ENCODE peak calls at places on chromosome 21, in nine cellular contexts. One of them, this sample, is unnamed. For H3K9me3, the result is how much of the 10 kb centered on the place peaks cover.

GRCh38 chr21:40194181-40194580 is 326.9 kb downstream of the PCP4 start:
- DNase-seq in upper lobe of right lung: no peak
- DNase-seq in left lung: no peak
- DNase-seq in thoracic aorta: no peak
- DNase-seq in AG04450: no peak
- DNase-seq in CD8-positive, alpha-beta T cell: no peak
- DNase-seq in right lobe of liver: no peak
- DNase-seq in left ventricle myocardium inferior: no peak
- DNase-seq in GM23248: no peak
- DNase-seq in this sample: no peak

GRCh38 chr21:39141502-39141901 is 41.7 kb downstream of the PSMG1 start:
- DNase-seq in upper lobe of right lung: no peak
- DNase-seq in left lung: no peak
- DNase-seq in left ventricle myocardium inferior: no peak
- DNase-seq in right lobe of liver: no peak
- DNase-seq in AG04450: peak
- DNase-seq in thoracic aorta: no peak
- DNase-seq in CD8-positive, alpha-beta T cell: no peak
- DNase-seq in GM23248: peak
- DNase-seq in this sample: no peak

GRCh38 chr21:42238185-42238934 is 19.4 kb downstream of the ABCG1 start:
- DNase-seq in AG04450: no peak
- DNase-seq in right lobe of liver: no peak
- DNase-seq in left lung: no peak
- DNase-seq in CD8-positive, alpha-beta T cell: peak
- DNase-seq in GM23248: no peak
- DNase-seq in left ventricle myocardium inferior: peak
- DNase-seq in upper lobe of right lung: no peak
- DNase-seq in thoracic aorta: no peak
- DNase-seq in this sample: no peak

GRCh38 chr21:29104239-29104708 is 26.2 kb upstream of the MAP3K7CL start:
- DNase-seq in CD8-positive, alpha-beta T cell: no peak
- DNase-seq in GM23248: no peak
- DNase-seq in upper lobe of right lung: no peak
- DNase-seq in thoracic aorta: no peak
- DNase-seq in right lobe of liver: no peak
- DNase-seq in AG04450: no peak
- DNase-seq in left lung: no peak
- DNase-seq in left ventricle myocardium inferior: no peak
- DNase-seq in this sample: no peak

GRCh38 chr21:42222386-42222785 is 3.4 kb downstream of the ABCG1 start:
- DNase-seq in thoracic aorta: no peak
- DNase-seq in left lung: no peak
- DNase-seq in left ventricle myocardium inferior: no peak
- DNase-seq in GM23248: no peak
- DNase-seq in upper lobe of right lung: no peak
- DNase-seq in right lobe of liver: no peak
- DNase-seq in CD8-positive, alpha-beta T cell: no peak
- DNase-seq in AG04450: no peak
- DNase-seq in this sample: no peak

GRCh38 chr21:41751621-41752020 is 15.2 kb downstream of the RIPK4 start:
- DNase-seq in thoracic aorta: no peak
- DNase-seq in left ventricle myocardium inferior: peak
- DNase-seq in left lung: no peak
- DNase-seq in upper lobe of right lung: peak
- DNase-seq in right lobe of liver: no peak
- DNase-seq in GM23248: no peak
- DNase-seq in CD8-positive, alpha-beta T cell: no peak
- DNase-seq in AG04450: no peak
- DNase-seq in this sample: no peak

GRCh38 chr21:34722684-34723300 is 54.0 kb downstream of the CLIC6 start:
- DNase-seq in thoracic aorta: no peak
- DNase-seq in left ventricle myocardium inferior: no peak
- DNase-seq in upper lobe of right lung: no peak
- DNase-seq in GM23248: no peak
- DNase-seq in CD8-positive, alpha-beta T cell: peak
- DNase-seq in left lung: no peak
- DNase-seq in AG04450: no peak
- DNase-seq in right lobe of liver: no peak
- DNase-seq in this sample: no peak

GRCh38 chr21:42524341-42525227 is 10.9 kb downstream of the SLC37A1 start:
- DNase-seq in left ventricle myocardium inferior: peak
- DNase-seq in right lobe of liver: no peak
- DNase-seq in left lung: no peak
- DNase-seq in CD8-positive, alpha-beta T cell: peak
- DNase-seq in AG04450: no peak
- DNase-seq in thoracic aorta: peak
- DNase-seq in upper lobe of right lung: peak
- DNase-seq in GM23248: peak
- DNase-seq in this sample: peak

GRCh38 chr21:44709426-44710293 is 1.7 kb downstream of the TSPEAR start:
- DNase-seq in thoracic aorta: no peak
- DNase-seq in GM23248: peak
- DNase-seq in AG04450: no peak
- DNase-seq in left ventricle myocardium inferior: no peak
- DNase-seq in left lung: no peak
- DNase-seq in upper lobe of right lung: peak
- DNase-seq in right lobe of liver: no peak
- DNase-seq in CD8-positive, alpha-beta T cell: no peak
- DNase-seq in this sample: peak

GRCh38 chr21:16978309-16978895 is 534.4 kb upstream of the CXADR start:
- DNase-seq in GM23248: no peak
- DNase-seq in left ventricle myocardium inferior: no peak
- DNase-seq in right lobe of liver: no peak
- DNase-seq in thoracic aorta: no peak
- DNase-seq in CD8-positive, alpha-beta T cell: no peak
- DNase-seq in upper lobe of right lung: no peak
- DNase-seq in AG04450: no peak
- DNase-seq in left lung: peak
- DNase-seq in this sample: no peak

GRCh38 chr21:44887126-44887806 is 13.8 kb upstream of the PTTG1IP start:
- DNase-seq in left lung: no peak
- DNase-seq in right lobe of liver: peak
- DNase-seq in upper lobe of right lung: no peak
- DNase-seq in thoracic aorta: no peak
- DNase-seq in left ventricle myocardium inferior: peak
- DNase-seq in CD8-positive, alpha-beta T cell: no peak
- DNase-seq in AG04450: no peak
- DNase-seq in GM23248: no peak
- DNase-seq in this sample: no peak

GRCh38 chr21:28078126-28078525 is 914.6 kb downstream of the LTN1 start:
- DNase-seq in GM23248: no peak
- DNase-seq in left lung: no peak
- DNase-seq in left ventricle myocardium inferior: no peak
- DNase-seq in CD8-positive, alpha-beta T cell: no peak
- DNase-seq in right lobe of liver: no peak
- DNase-seq in AG04450: no peak
- DNase-seq in thoracic aorta: no peak
- DNase-seq in upper lobe of right lung: no peak
- DNase-seq in this sample: no peak

GRCh38 chr21:41770901-41771624 is 4.2 kb upstream of the RIPK4 start:
- DNase-seq in left ventricle myocardium inferior: no peak
- DNase-seq in left lung: no peak
- DNase-seq in GM23248: no peak
- DNase-seq in AG04450: no peak
- DNase-seq in thoracic aorta: no peak
- DNase-seq in right lobe of liver: no peak
- DNase-seq in CD8-positive, alpha-beta T cell: no peak
- DNase-seq in upper lobe of right lung: peak
- DNase-seq in this sample: no peak

GRCh38 chr21:42609806-42610205 is 43.6 kb upstream of the PDE9A start:
- DNase-seq in left lung: no peak
- DNase-seq in GM23248: no peak
- DNase-seq in left ventricle myocardium inferior: no peak
- DNase-seq in CD8-positive, alpha-beta T cell: peak
- DNase-seq in AG04450: no peak
- DNase-seq in thoracic aorta: no peak
- DNase-seq in right lobe of liver: no peak
- DNase-seq in upper lobe of right lung: peak
- DNase-seq in this sample: no peak

GRCh38 chr21:39958731-39959130 is 91.5 kb downstream of the PCP4 start:
- DNase-seq in right lobe of liver: no peak
- DNase-seq in CD8-positive, alpha-beta T cell: no peak
- DNase-seq in AG04450: no peak
- DNase-seq in left ventricle myocardium inferior: no peak
- DNase-seq in GM23248: no peak
- DNase-seq in thoracic aorta: no peak
- DNase-seq in upper lobe of right lung: no peak
- DNase-seq in left lung: no peak
- DNase-seq in this sample: no peak

GRCh38 chr21:18722193-18722592 is 318.6 kb upstream of the TMPRSS15 start:
- DNase-seq in AG04450: no peak
- DNase-seq in CD8-positive, alpha-beta T cell: no peak
- DNase-seq in left ventricle myocardium inferior: no peak
- DNase-seq in GM23248: no peak
- DNase-seq in thoracic aorta: no peak
- DNase-seq in right lobe of liver: no peak
- DNase-seq in upper lobe of right lung: no peak
- DNase-seq in left lung: no peak
- DNase-seq in this sample: no peak

GRCh38 chr21:16395285-16395684 is 665.5 kb downstream of the USP25 start:
- DNase-seq in AG04450: no peak
- DNase-seq in GM23248: no peak
- DNase-seq in right lobe of liver: peak
- DNase-seq in CD8-positive, alpha-beta T cell: no peak
- DNase-seq in upper lobe of right lung: no peak
- DNase-seq in left lung: no peak
- DNase-seq in left ventricle myocardium inferior: no peak
- DNase-seq in thoracic aorta: no peak
- DNase-seq in this sample: no peak

GRCh38 chr21:41361786-41362604 is at the start of gene MX2:
- DNase-seq in right lobe of liver: peak
- DNase-seq in left ventricle myocardium inferior: peak
- DNase-seq in left lung: no peak
- DNase-seq in AG04450: peak
- DNase-seq in upper lobe of right lung: peak
- DNase-seq in GM23248: peak
- DNase-seq in thoracic aorta: no peak
- DNase-seq in CD8-positive, alpha-beta T cell: peak
- DNase-seq in this sample: peak

DNA sequence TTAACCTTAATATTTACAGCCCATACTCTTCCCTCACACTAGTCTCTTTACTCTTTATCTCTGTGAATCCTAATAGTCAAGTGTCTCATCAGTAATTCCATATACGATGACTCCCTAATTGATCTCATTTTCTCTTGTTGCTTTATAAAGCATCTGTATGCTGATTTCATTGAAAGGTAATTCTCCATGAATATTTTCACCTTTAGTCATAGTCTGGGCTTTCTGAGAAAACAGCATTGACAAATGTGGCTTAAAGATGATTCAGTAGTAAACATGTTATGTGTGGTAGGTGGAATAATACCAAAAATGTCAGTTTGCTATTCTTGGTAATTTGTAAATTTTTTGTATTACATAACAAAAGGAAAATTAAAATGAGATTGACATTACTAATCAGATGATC is 1176.5 kb downstream of the NCAM2 start:
- DNase-seq in thoracic aorta: no peak
- DNase-seq in CD8-positive, alpha-beta T cell: no peak
- DNase-seq in right lobe of liver: no peak
- DNase-seq in GM23248: no peak
- DNase-seq in left ventricle myocardium inferior: no peak
- DNase-seq in left lung: no peak
- DNase-seq in upper lobe of right lung: no peak
- DNase-seq in AG04450: no peak
- DNase-seq in this sample: no peak
- H3K27ac ChIP-seq in thoracic aorta: no peak
- H3K27ac ChIP-seq in CD8-positive, alpha-beta T cell: no peak
- H3K27ac ChIP-seq in right lobe of liver: no peak
- H3K27ac ChIP-seq in GM23248: no peak
- H3K27ac ChIP-seq in left ventricle myocardium inferior: no peak
- H3K27ac ChIP-seq in left lung: no peak
- H3K27ac ChIP-seq in upper lobe of right lung: no peak
- H3K27ac ChIP-seq in AG04450: no peak
- H3K27ac ChIP-seq in this sample: no peak

GRCh38 chr21:30625449-30625848 is 5.0 kb downstream of the KRTAP20-4 start:
- DNase-seq in left lung: peak
- DNase-seq in GM23248: no peak
- DNase-seq in CD8-positive, alpha-beta T cell: no peak
- DNase-seq in thoracic aorta: no peak
- DNase-seq in right lobe of liver: no peak
- DNase-seq in AG04450: no peak
- DNase-seq in left ventricle myocardium inferior: no peak
- DNase-seq in upper lobe of right lung: no peak
- DNase-seq in this sample: no peak
- H3K9me3 ChIP-seq in left lung: under half
- H3K9me3 ChIP-seq in GM23248: under half
- H3K9me3 ChIP-seq in CD8-positive, alpha-beta T cell: under half
- H3K9me3 ChIP-seq in thoracic aorta: under half
- H3K9me3 ChIP-seq in right lobe of liver: under half
- H3K9me3 ChIP-seq in AG04450: under half
- H3K9me3 ChIP-seq in left ventricle myocardium inferior: under half
- H3K9me3 ChIP-seq in upper lobe of right lung: under half
- H3K9me3 ChIP-seq in this sample: under half

GRCh38 chr21:32330784-32331311 is 32.2 kb downstream of the MRAP start:
- DNase-seq in upper lobe of right lung: no peak
- DNase-seq in CD8-positive, alpha-beta T cell: no peak
- DNase-seq in thoracic aorta: no peak
- DNase-seq in left lung: no peak
- DNase-seq in left ventricle myocardium inferior: no peak
- DNase-seq in AG04450: no peak
- DNase-seq in GM23248: no peak
- DNase-seq in right lobe of liver: peak
- DNase-seq in this sample: no peak
- H3K27ac ChIP-seq in upper lobe of right lung: no peak
- H3K27ac ChIP-seq in CD8-positive, alpha-beta T cell: no peak
- H3K27ac ChIP-seq in thoracic aorta: peak
- H3K27ac ChIP-seq in left lung: no peak
- H3K27ac ChIP-seq in left ventricle myocardium inferior: peak
- H3K27ac ChIP-seq in AG04450: no peak
- H3K27ac ChIP-seq in GM23248: peak
- H3K27ac ChIP-seq in right lobe of liver: no peak
- H3K27ac ChIP-seq in this sample: peak

GRCh38 chr21:36879827-36880226 is 86.6 kb downstream of the HLCS start:
- DNase-seq in upper lobe of right lung: no peak
- DNase-seq in CD8-positive, alpha-beta T cell: no peak
- DNase-seq in GM23248: no peak
- DNase-seq in AG04450: no peak
- DNase-seq in thoracic aorta: no peak
- DNase-seq in left ventricle myocardium inferior: no peak
- DNase-seq in right lobe of liver: no peak
- DNase-seq in left lung: no peak
- DNase-seq in this sample: no peak

GRCh38 chr21:36882776-36883175 is 83.7 kb downstream of the HLCS start:
- DNase-seq in thoracic aorta: no peak
- DNase-seq in GM23248: no peak
- DNase-seq in AG04450: no peak
- DNase-seq in left lung: no peak
- DNase-seq in upper lobe of right lung: no peak
- DNase-seq in right lobe of liver: no peak
- DNase-seq in left ventricle myocardium inferior: no peak
- DNase-seq in CD8-positive, alpha-beta T cell: no peak
- DNase-seq in this sample: no peak

GRCh38 chr21:36881223-36881622 is 85.2 kb downstream of the HLCS start:
- DNase-seq in GM23248: no peak
- DNase-seq in CD8-positive, alpha-beta T cell: no peak
- DNase-seq in upper lobe of right lung: no peak
- DNase-seq in thoracic aorta: no peak
- DNase-seq in AG04450: no peak
- DNase-seq in right lobe of liver: no peak
- DNase-seq in left ventricle myocardium inferior: no peak
- DNase-seq in left lung: no peak
- DNase-seq in this sample: no peak

GRCh38 chr21:36887983-36888382 is 78.5 kb downstream of the HLCS start:
- DNase-seq in upper lobe of right lung: no peak
- DNase-seq in AG04450: no peak
- DNase-seq in left ventricle myocardium inferior: no peak
- DNase-seq in right lobe of liver: no peak
- DNase-seq in GM23248: no peak
- DNase-seq in left lung: no peak
- DNase-seq in thoracic aorta: no peak
- DNase-seq in CD8-positive, alpha-beta T cell: no peak
- DNase-seq in this sample: no peak

GRCh38 chr21:36883532-36884486 is 82.7 kb downstream of the HLCS start:
- DNase-seq in GM23248: no peak
- DNase-seq in right lobe of liver: no peak
- DNase-seq in CD8-positive, alpha-beta T cell: no peak
- DNase-seq in left lung: no peak
- DNase-seq in left ventricle myocardium inferior: no peak
- DNase-seq in AG04450: no peak
- DNase-seq in thoracic aorta: no peak
- DNase-seq in upper lobe of right lung: no peak
- DNase-seq in this sample: no peak
- H3K9me3 ChIP-seq in GM23248: under half
- H3K9me3 ChIP-seq in right lobe of liver: under half
- H3K9me3 ChIP-seq in CD8-positive, alpha-beta T cell: under half
- H3K9me3 ChIP-seq in left lung: under half
- H3K9me3 ChIP-seq in left ventricle myocardium inferior: under half
- H3K9me3 ChIP-seq in AG04450: under half
- H3K9me3 ChIP-seq in thoracic aorta: under half
- H3K9me3 ChIP-seq in upper lobe of right lung: under half
- H3K9me3 ChIP-seq in this sample: under half